ENCODE peak calls at places on chromosomes 16 and 17, in six cellular contexts. X is WTC11; U is osteocyte; I is tibial nerve; H is CD4-positive, alpha-beta T cell; W is brain microvascular endothelial cell. L is an unnamed sample.

GRCh38 chr16:67786491-67786890 is 19.9 kb downstream of the RANBP10 start:
- DNase-seq in X (no peak), U (no peak), I (no peak), W (no peak), H (no peak), L (no peak)

GRCh38 chr17:58330997-58331814 is 2.6 kb upstream of the TSPOAP1 start:
- DNase-seq in X (peak; percentile 12), H (peak; percentile 77), W (no peak), I (no peak), U (no peak), L (no peak)

GRCh38 chr16:85029413-85029794 is 1.8 kb downstream of the KIAA0513 start:
- DNase-seq in W (no peak), X (no peak), U (no peak), I (no peak), H (peak; percentile 54), L (peak; percentile 73)

GRCh38 chr17:41956522-41956921 is 10.1 kb upstream of the CNP start:
- DNase-seq in U (no peak), W (no peak), H (no peak), I (no peak), X (no peak), L (no peak)

GRCh38 chr17:48472485-48473281 is 42.7 kb upstream of the SKAP1 start:
- DNase-seq in U (no peak), I (no peak), X (no peak), W (peak; percentile 14), H (no peak), L (no peak)

GRCh38 chr16:4615389-4616046 is 830 bp upstream of the UBALD1 start:
- DNase-seq in I (no peak), X (no peak), W (no peak), H (no peak), U (no peak), L (no peak)

GRCh38 chr17:21213491-21214014 is 408 bp downstream of the TMEM11 start:
- DNase-seq in X (peak; percentile 40), U (no peak), I (no peak), H (no peak), W (peak; percentile 3), L (no peak)

GRCh38 chr16:89110641-89111040 is 17.0 kb downstream of the ACSF3 start:
- DNase-seq in H (no peak), X (no peak), U (no peak), I (no peak), W (no peak), L (no peak)

GRCh38 chr16:8848939-8849391 is 19.8 kb downstream of the CARHSP1 start:
- DNase-seq in I (no peak), U (peak; percentile 80), X (no peak), H (no peak), W (peak; percentile 77), L (no peak)

GRCh38 chr16:15601212-15601879 is 41.6 kb downstream of the MARF1 start:
- DNase-seq in X (peak; percentile 74), H (no peak), I (no peak), U (no peak), W (no peak), L (no peak)

GRCh38 chr16:79150128-79150527 is 450.4 kb downstream of the MAF start:
- DNase-seq in W (no peak), U (no peak), H (no peak), X (no peak), I (no peak), L (no peak)

GRCh38 chr17:80795737-80796136 is 195.9 kb upstream of the CHMP6 start:
- DNase-seq in W (no peak), U (no peak), H (peak; percentile 29), X (no peak), I (no peak), L (no peak)

GRCh38 chr16:4734730-4735575 is 616 bp downstream of the DNAAF8 start:
- DNase-seq in H (peak; percentile 94), W (peak; percentile 87), U (peak; percentile 96), I (peak; percentile 79), X (peak; percentile 94), L (peak; percentile 96)

GRCh38 chr16:55494994-55495421 is 13.9 kb upstream of the LPCAT2 start:
- DNase-seq in W (peak; percentile 91), I (no peak), X (no peak), U (peak; percentile 49), H (no peak), L (no peak)

GRCh38 chr17:57463103-57463885 is 207.0 kb downstream of the MSI2 start:
- DNase-seq in U (no peak), W (peak; percentile 80), H (no peak), I (no peak), X (no peak), L (peak; percentile 94)

GRCh38 chr16:85607331-85607765 is 5.8 kb upstream of the GSE1 start:
- DNase-seq in X (peak; percentile 75), U (no peak), I (no peak), H (no peak), W (no peak), L (no peak)

DNA sequence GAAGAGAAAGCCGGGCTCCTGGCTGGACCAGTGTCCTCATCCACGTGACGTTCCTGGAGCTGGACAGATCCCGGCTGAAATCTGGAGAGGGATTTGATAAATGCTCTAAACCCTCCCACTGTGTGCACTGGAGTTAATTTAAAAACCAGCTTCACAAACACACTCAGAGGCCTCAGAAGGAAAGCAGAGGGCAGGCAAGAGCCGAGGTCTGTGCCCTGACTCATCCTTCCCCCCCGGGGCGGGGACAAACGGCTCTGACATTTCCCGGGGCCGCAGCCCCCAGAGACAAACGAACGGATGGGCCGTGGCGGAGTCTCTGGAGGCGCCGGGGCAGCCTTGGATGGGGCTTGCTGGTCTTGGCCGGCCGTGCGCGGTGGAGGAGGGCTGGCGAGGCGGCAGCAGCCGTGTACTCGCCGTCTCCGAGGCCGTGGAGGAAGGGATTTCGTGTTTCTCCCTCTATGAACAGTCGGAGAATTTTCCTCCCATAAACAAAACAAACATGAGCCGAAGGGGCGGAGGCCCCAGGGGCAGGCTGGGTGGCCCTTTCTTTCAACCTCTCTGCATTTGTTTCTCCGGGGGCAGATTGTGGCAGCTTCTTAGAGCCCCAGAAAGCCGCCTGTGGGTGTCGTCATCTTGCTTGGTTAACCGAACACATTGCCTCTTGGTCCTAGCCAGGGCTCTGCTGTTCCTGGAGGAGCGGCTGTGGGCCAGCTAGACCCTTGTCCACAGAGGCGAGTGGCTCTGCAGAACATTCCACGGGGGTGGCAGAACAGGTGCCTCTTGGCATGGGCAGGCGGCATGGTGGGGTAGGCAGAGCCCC is 94.3 kb downstream of the NTN1 start:
- DNase-seq in H (peak; percentile 48), X (peak; percentile 79), U (no peak), W (peak; percentile 36), I (peak; percentile 53), L (no peak)
- TF ChIP-seq CTCF in H (peak; percentile 13), X (no peak), U (peak; percentile 59), W (peak; percentile 49), I (no peak), L (peak; percentile 9)

GRCh38 chr16:75203667-75204409 is 3.1 kb downstream of the CTRB2 start:
- DNase-seq in W (no peak), I (no peak), X (no peak), H (no peak), U (no peak), L (peak; percentile 12)
- TF ChIP-seq CTCF in W (no peak), I (no peak), X (no peak), H (no peak), U (no peak), L (no peak)

DNA sequence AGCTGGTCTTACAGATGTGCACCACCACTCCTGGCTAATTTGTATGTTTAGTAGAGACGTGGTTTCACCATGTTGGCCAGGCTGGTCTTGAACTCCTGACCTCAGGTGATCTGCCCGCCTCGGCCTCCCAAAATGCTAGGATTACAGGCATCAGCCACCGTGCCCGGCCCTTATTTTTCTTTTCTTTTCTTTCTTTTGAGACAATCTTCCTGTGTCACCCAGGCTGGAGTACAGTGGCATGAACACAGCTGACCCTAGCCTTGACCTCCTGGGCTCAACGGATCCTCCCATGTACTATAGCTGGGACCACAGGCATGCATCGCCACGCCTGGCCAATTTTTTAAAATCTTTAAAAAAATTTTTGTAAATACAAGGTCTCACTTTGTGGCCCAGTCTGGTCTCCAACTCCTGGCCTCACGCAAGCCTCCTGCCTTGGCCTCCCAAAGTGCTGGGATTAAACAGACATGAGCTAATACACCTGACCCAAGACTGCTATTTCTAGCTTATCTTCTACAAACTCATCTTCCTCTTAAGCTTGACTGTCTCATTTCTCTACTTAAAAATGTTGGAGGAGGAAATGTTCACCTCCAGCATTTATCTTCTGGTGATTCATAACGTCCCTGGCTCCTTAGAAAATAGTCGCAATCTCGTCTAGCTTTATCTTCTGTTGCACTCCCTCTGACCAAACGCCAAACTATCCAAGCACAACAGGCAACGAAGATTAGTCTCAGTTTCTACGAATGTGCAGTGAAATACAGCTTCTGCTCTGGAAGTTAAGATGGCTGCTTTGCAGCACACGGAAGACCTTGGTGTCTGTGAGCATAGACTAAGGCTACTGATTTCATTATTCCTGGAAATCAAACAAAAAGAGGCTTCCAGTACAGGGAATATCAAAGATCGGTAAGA is 8.2 kb upstream of the TMEM94 start:
- DNase-seq in X (no peak), U (no peak), H (no peak), I (no peak), W (peak; percentile 13), L (no peak)
- TF ChIP-seq CTCF in X (no peak), U (no peak), H (no peak), I (no peak), W (no peak), L (no peak)

DNA sequence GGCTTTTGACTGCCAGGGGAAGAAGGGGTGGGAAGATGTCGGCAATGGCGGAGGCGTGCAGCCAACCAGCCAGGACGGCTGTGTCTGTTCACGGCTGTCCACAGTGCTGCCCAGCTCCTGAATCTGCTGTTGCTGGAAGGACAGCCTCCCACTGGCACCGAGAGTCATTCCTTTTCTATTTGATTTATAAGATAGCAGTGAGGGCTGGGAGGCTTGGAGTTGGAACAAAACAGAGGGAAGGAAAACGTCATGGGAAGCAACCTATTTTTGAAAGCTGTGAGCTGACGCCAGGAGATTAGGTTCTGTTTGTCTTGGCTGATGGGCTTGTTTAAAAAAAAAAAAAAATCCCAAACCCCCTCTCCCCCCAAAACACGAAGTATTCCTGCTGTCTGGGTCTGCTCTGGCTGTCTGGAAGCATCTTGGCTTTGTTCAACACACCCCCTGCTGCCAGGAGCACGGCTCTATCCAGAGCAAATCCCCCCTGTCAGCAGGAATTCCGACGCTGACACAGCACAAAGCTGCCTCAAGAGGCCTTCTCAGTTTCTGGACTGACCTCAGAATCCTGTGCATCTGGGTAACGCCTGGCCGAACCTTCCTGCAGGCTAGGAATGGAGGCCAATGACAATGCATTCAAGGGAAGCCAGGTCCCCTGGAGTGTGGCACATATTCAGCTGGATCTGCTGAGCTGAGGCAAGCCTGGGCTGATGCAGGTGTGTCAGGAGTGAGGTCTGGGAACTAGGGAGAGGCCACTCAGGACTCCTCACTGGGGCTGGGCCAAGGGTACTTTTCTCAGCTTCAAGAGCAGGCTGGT is 41.0 kb upstream of the SREBF1 start:
- DNase-seq in X (peak; percentile 52), W (peak; percentile 87), U (peak; percentile 94), H (no peak), I (peak; percentile 36), L (no peak)
- TF ChIP-seq CTCF in X (no peak), W (peak; percentile 29), U (peak; percentile 27), H (no peak), I (no peak), L (no peak)

DNA sequence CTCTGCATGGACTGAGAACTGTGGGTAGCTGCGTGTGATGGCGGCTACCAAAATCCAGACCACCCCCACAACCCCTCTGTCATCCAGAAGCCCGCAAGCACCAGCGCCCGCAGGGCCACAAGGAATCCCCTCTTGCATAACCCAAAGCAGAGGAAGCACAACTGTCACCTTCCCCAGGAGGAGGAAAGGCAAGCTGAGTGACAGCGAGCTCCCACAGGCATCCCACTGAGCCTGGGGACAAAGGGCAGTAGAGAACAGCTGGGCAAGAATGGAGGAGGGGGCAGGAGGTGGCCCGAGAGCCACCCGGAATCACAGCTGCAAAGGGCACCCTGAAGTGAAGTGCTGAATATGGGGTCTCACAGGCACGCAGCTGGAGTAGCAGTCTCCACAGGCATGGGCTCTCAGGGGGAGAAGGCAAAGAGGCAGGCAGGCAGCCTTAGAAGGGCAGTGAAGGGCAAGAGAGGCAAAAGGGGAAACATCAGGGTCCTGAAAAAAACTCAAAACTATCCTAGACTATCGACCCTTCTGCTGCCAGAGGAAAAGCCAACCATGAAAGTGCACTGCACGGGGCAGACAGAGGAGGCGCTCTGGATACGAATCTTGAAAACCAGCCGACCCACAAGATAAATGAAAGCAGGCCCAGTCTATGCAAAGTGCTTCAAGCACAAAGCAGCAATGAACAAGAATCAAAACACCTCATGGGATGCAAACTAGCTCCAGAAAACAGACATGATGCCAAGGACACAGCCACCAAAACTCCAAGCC is 17.1 kb downstream of the USP36 start:
- DNase-seq in I (no peak), U (no peak), H (no peak), W (no peak), X (no peak), L (no peak)
- TF ChIP-seq CTCF in I (no peak), U (peak; percentile 9), H (no peak), W (peak; percentile 45), X (no peak), L (no peak)